ENCODE peak calls at places on chromosomes 12 and 14, in four cellular contexts. L is PC-3, F is D721Med, X is AG04450. J is an unnamed sample.
A peak's percentile ranks its signal among the peaks of the same experiment; 100 is the strongest.

GRCh38 chr14:22996823-22997301 is 13.1 kb downstream of the C14orf93 start:
- DNase-seq in L (no peak), F (no peak), X (no peak), J (no peak)

GRCh38 chr14:61537567-61538463 is 157.5 kb upstream of the HIF1A start:
- DNase-seq in X (no peak), L (peak; percentile 100), F (no peak), J (peak; percentile 17)

GRCh38 chr12:55935742-55936151 is 4.8 kb downstream of the DGKA start:
- DNase-seq in X (no peak), L (no peak), F (no peak), J (no peak)

GRCh38 chr14:59463773-59464650 is 1.2 kb downstream of the GPR135 start:
- DNase-seq in X (no peak), L (no peak), F (no peak), J (peak; percentile 64)

GRCh38 chr12:25730489-25731349 is 177.6 kb upstream of the LMNTD1 start:
- DNase-seq in L (peak; percentile 25), F (no peak), X (no peak), J (no peak)

GRCh38 chr12:57069522-57069921 is 9.1 kb downstream of the NEMP1 start:
- DNase-seq in X (peak; percentile 73), F (no peak), L (peak; percentile 80), J (peak; percentile 54)

GRCh38 chr12:113903381-113903863 is 62.7 kb downstream of the RBM19 start:
- DNase-seq in L (peak; percentile 39), F (no peak), X (peak; percentile 18), J (no peak)

GRCh38 chr14:104550849-104551728 is 28.5 kb upstream of the C14orf180 start:
- DNase-seq in L (peak; percentile 18), X (no peak), F (no peak), J (no peak)

GRCh38 chr12:28869197-28869596 is 279.9 kb upstream of the FAR2 start:
- DNase-seq in F (no peak), X (peak; percentile 39), L (peak; percentile 100), J (no peak)

GRCh38 chr12:81078469-81079196 is 754 bp downstream of the ACSS3 start:
- DNase-seq in L (no peak), F (no peak), X (no peak), J (no peak)

GRCh38 chr12:117044790-117045174 is 54.4 kb downstream of the TESC start:
- DNase-seq in X (no peak), F (no peak), L (no peak), J (no peak)

GRCh38 chr12:5184159-5184558 is 140.5 kb downstream of the KCNA5 start:
- DNase-seq in F (no peak), L (no peak), X (no peak), J (no peak)

GRCh38 chr12:102595315-102595714 is 115.0 kb upstream of the IGF1 start:
- DNase-seq in X (no peak), F (no peak), L (no peak), J (no peak)

GRCh38 chr14:23409966-23410635 is 2.0 kb upstream of the MYH6 start:
- DNase-seq in L (no peak), X (no peak), F (no peak), J (no peak)

GRCh38 chr14:100778078-100778927 is 47.6 kb upstream of the MEG3 start:
- DNase-seq in F (peak; percentile 6), L (no peak), X (no peak), J (no peak)
- TF ChIP-seq CTCF in F (no peak), L (no peak), X (no peak), J (no peak)

DNA sequence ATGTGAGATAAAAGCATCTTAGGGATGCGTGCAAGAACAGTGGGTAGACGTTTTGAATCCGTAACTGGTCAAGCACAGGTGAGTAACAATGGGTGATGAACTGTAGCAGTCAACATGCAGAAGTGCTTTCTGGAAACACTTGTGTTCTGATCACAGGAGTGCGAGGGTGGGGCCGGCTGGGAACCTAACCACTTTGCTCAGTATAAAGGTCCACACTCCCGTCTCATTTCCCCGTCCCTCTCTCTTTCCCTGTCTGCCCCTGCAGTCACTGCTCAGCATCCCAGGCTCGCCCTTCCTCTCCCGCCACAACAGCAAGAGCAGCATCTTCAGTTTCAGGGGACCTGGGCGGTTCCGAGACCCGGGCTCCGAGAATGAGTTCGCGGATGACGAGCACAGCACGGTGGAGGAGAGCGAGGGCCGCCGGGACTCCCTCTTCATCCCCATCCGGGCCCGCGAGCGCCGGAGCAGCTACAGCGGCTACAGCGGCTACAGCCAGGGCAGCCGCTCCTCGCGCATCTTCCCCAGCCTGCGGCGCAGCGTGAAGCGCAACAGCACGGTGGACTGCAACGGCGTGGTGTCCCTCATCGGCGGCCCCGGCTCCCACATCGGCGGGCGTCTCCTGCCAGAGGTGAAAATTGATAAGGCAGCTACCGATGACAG is 127.1 kb downstream of the FIGNL2 start:
- DNase-seq in F (no peak), X (no peak), L (no peak), J (peak; percentile 33)
- TF ChIP-seq CTCF in F (no peak), X (peak; percentile 29), L (no peak), J (no peak)

DNA sequence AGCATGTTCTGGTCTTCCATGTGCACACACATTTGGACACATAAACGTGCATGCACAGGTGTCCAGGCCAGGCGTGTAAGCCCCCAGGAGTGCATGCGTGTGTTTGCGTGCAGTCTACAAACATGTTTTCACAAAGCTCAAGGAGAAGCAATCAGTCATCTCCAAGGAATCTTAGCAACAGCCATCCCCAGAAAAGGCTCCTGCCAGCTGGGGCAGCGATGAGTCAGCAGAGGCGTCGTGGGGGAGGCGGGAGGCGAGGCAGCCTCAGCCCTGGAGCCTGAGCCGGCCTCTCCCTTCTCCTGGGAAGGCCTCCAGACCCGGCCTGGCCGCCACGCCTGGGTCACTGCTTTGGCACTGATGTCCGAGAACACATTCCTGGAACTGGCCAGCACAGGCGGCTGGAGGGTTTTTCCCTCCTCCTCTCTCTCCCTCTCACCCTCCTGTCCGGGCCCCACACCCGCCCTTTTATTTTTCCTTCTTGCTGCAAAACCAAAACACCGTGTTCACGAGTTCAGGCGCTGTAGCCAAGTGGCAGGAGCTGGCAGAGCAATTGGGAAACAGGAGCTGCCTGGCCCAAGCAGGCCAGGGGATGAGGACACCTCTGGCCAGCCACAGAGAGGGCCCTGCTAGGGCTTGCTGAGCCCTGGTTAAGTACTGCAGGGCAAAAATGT is 92.7 kb downstream of the LRRC74A start:
- DNase-seq in L (peak; percentile 96), F (no peak), X (peak; percentile 96), J (no peak)
- TF ChIP-seq CTCF in L (peak; percentile 8), F (peak; percentile 28), X (no peak), J (peak; percentile 15)

GRCh38 chr14:66477567-66477966 is 8.6 kb upstream of the CCDC196 start:
- DNase-seq in X (no peak), F (no peak), L (no peak), J (no peak)

GRCh38 chr14:66482873-66483272 is 3.3 kb upstream of the CCDC196 start:
- DNase-seq in F (no peak), X (no peak), L (no peak), J (no peak)

GRCh38 chr14:66473223-66473622 is 12.9 kb upstream of the CCDC196 start:
- DNase-seq in L (no peak), F (no peak), X (no peak), J (no peak)

GRCh38 chr14:66471584-66471983 is 14.6 kb upstream of the CCDC196 start:
- DNase-seq in X (no peak), F (no peak), L (no peak), J (no peak)

GRCh38 chr14:66476964-66477363 is 9.2 kb upstream of the CCDC196 start:
- DNase-seq in X (no peak), F (no peak), L (peak; percentile 62), J (no peak)
- TF ChIP-seq CTCF in X (no peak), F (no peak), L (peak; percentile 26), J (no peak)

GRCh38 chr12:2513141-2514037 is 281.4 kb upstream of the FKBP4 start:
- DNase-seq in X (no peak), F (no peak), L (no peak), J (no peak)

GRCh38 chr12:2510066-2510465 is 284.7 kb upstream of the FKBP4 start:
- DNase-seq in F (no peak), L (no peak), X (no peak), J (no peak)

GRCh38 chr12:2504577-2504976 is 290.2 kb upstream of the FKBP4 start:
- DNase-seq in F (no peak), X (no peak), L (no peak), J (no peak)

GRCh38 chr12:2507811-2508210 is 287.0 kb upstream of the FKBP4 start:
- DNase-seq in L (no peak), F (no peak), X (no peak), J (no peak)

DNA sequence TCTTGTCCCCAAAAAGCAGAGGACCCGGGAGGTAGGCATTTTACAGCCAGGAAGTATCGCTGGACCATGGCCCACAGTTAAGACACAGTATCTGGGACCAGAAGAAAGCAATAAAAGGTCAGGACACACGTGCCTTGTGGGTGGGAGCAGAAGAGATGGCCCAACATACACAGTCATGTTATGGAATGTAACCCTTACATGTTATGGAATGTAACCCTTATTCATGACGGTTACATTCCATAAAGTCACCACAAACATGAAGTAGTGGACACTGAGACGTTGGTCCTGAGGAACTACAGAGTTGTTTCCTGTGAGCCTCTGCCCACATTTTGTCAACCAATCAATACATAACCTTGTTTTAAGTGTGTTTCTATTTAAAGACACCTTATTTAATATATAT is 285.6 kb upstream of the FKBP4 start:
- DNase-seq in F (no peak), X (no peak), L (no peak), J (no peak)
- TF ChIP-seq CTCF in F (no peak), X (no peak), L (no peak), J (no peak)

GRCh38 chr12:1620093-1620492 is 8.9 kb upstream of the WNT5B start:
- DNase-seq in X (no peak), F (no peak), L (no peak), J (no peak)
- TF ChIP-seq CTCF in X (no peak), F (no peak), L (no peak), J (no peak)

GRCh38 chr14:77804592-77804991 is 4.7 kb downstream of the ADCK1 start:
- DNase-seq in L (peak; percentile 82), F (no peak), X (no peak), J (peak; percentile 61)
- TF ChIP-seq CTCF in L (peak; percentile 74), F (peak; percentile 36), X (peak; percentile 1), J (peak; percentile 69)

J was measured in GM13977.